ENCODE peak calls at places on chromosomes 16 and 17, in four cellular contexts. P is foreskin keratinocyte, Y is chondrocyte, M is NCI-H1930. G is an unnamed sample.

GRCh38 chr16:48082516-48082915 is 73.3 kb downstream of the ABCC12 start:
- DNase-seq in Y (no peak), P (no peak), M (no peak), G (no peak)

GRCh38 chr16:11857161-11857560 is 5.8 kb upstream of the RSL1D1 start:
- DNase-seq in Y (no peak), M (no peak), P (no peak), G (no peak)

GRCh38 chr16:63720848-63721247 is 1401.0 kb downstream of the CDH11 start:
- DNase-seq in Y (no peak), M (no peak), P (no peak), G (no peak)

GRCh38 chr17:4658478-4659305 is 17.2 kb upstream of the ALOX15 start:
- DNase-seq in Y (no peak), M (no peak), P (no peak), G (no peak)

GRCh38 chr16:68079616-68080344 is 5.4 kb upstream of the NFATC3 start:
- DNase-seq in P (no peak), M (no peak), Y (no peak), G (peak)

GRCh38 chr16:8937803-8938202 is 25.9 kb downstream of the USP7 start:
- DNase-seq in Y (no peak), P (no peak), M (no peak), G (no peak)

GRCh38 chr17:17139972-17140589 is 66.1 kb downstream of the PLD6 start:
- DNase-seq in P (no peak), Y (no peak), M (no peak), G (no peak)

GRCh38 chr16:28538733-28539596 is at the start of gene NUPR1:
- DNase-seq in Y (peak), P (no peak), M (no peak), G (no peak)

GRCh38 chr17:56929362-56929969 is 15.6 kb upstream of the TRIM25 start:
- DNase-seq in P (no peak), M (no peak), Y (no peak), G (no peak)

GRCh38 chr16:73196670-73197069 is 148.7 kb upstream of the ZFHX3 start:
- DNase-seq in P (peak), M (no peak), Y (no peak), G (peak)